ENCODE peak calls at places on chromosomes 6 and 20, in seven cellular contexts. Z, B, T, O, X, E and W are unnamed samples.

GRCh38 chr20:6094038-6094437 is 28.8 kb downstream of the FERMT1 start:
- DNase-seq in O (no peak), Z (no peak), B (no peak), X (no peak), E (no peak), T (no peak), W (no peak)

GRCh38 chr6:13698715-13699114 is 12.9 kb downstream of the RANBP9 start:
- DNase-seq in O (no peak), T (no peak), Z (no peak), E (no peak), X (no peak), B (no peak), W (no peak)

GRCh38 chr20:56574531-56575142 is 41.6 kb downstream of the FAM209B start:
- DNase-seq in B (no peak), T (no peak), Z (no peak), O (peak), X (no peak), E (no peak), W (no peak)

GRCh38 chr20:61879303-61879620 is 186.4 kb downstream of the TAF4 start:
- DNase-seq in X (no peak), Z (no peak), E (no peak), T (no peak), O (no peak), B (no peak), W (no peak)

GRCh38 chr6:106187424-106187982 is 101.4 kb downstream of the PRDM1 start:
- DNase-seq in O (no peak), E (no peak), T (no peak), X (no peak), B (no peak), Z (no peak), W (no peak)

GRCh38 chr6:28643017-28643740 is 117.5 kb downstream of the GPX5 start:
- DNase-seq in X (peak), O (peak), B (no peak), Z (peak), E (peak), T (peak), W (no peak)

GRCh38 chr20:5864873-5865582 is 85.3 kb downstream of the TRMT6 start:
- DNase-seq in B (no peak), O (peak), T (peak), E (peak), X (no peak), Z (peak), W (no peak)

GRCh38 chr6:113669641-113670040 is 187.5 kb upstream of the MARCKS start:
- DNase-seq in Z (no peak), T (no peak), O (no peak), B (no peak), X (no peak), E (no peak), W (no peak)

GRCh38 chr6:39812496-39812852 is 20.3 kb downstream of the DAAM2 start:
- DNase-seq in T (no peak), E (no peak), Z (no peak), B (no peak), O (no peak), X (no peak), W (no peak)

GRCh38 chr20:1816384-1817381 is 78.5 kb upstream of the SIRPA start:
- DNase-seq in X (peak), O (peak), T (peak), B (no peak), E (peak), Z (peak), W (no peak)

GRCh38 chr6:31908791-31909190 is 6.9 kb upstream of the ZBTB12 start:
- DNase-seq in O (peak), E (peak), Z (no peak), X (no peak), T (peak), B (no peak), W (no peak)

GRCh38 chr6:26421259-26422144 is 18.8 kb upstream of the BTN3A3 start:
- DNase-seq in O (peak), B (peak), X (peak), T (peak), E (peak), Z (peak), W (peak)

GRCh38 chr6:112899541-112899940 is 552.4 kb downstream of the RFPL4B start:
- DNase-seq in O (no peak), E (peak), Z (no peak), B (no peak), X (no peak), T (peak), W (no peak)

GRCh38 chr6:20630617-20631448 is 96.6 kb downstream of the CDKAL1 start:
- DNase-seq in B (no peak), T (no peak), E (no peak), X (no peak), O (peak), Z (peak), W (no peak)

GRCh38 chr6:33816911-33817310 is 13.1 kb upstream of the MLN start:
- DNase-seq in T (no peak), E (no peak), X (no peak), Z (no peak), O (no peak), B (no peak), W (no peak)

GRCh38 chr6:134247271-134247833 is 70.6 kb downstream of the SGK1 start:
- DNase-seq in E (no peak), B (no peak), Z (peak), O (peak), X (no peak), T (no peak), W (no peak)

GRCh38 chr6:129419324-129419723 is 290.7 kb downstream of the ARHGAP18 start:
- DNase-seq in E (no peak), Z (no peak), O (no peak), X (no peak), T (no peak), B (no peak), W (no peak)

GRCh38 chr6:90083891-90084290 is 189.6 kb downstream of the GJA10 start:
- DNase-seq in B (no peak), T (no peak), E (no peak), X (no peak), O (no peak), Z (peak), W (no peak)

GRCh38 chr6:104829183-104829958 is 30.3 kb downstream of the HACE1 start:
- DNase-seq in O (peak), B (no peak), X (no peak), Z (no peak), E (no peak), T (no peak), W (no peak)

GRCh38 chr6:136216503-136216902 is 33.6 kb downstream of the MTFR2 start:
- DNase-seq in Z (no peak), X (no peak), T (no peak), B (no peak), E (no peak), O (no peak), W (no peak)

GRCh38 chr20:64121586-64121985 is 14.2 kb upstream of the NPBWR2 start:
- DNase-seq in B (no peak), Z (no peak), O (no peak), X (no peak), E (no peak), T (no peak), W (no peak)

GRCh38 chr20:47674145-47674544 is 111.1 kb downstream of the SULF2 start:
- DNase-seq in X (no peak), T (no peak), E (no peak), O (no peak), B (no peak), Z (no peak), W (no peak)

GRCh38 chr6:32785781-32786533 is 22.6 kb upstream of the HLA-DQB2 start:
- DNase-seq in X (no peak), O (peak), Z (peak), T (peak), B (no peak), E (peak), W (no peak)

GRCh38 chr6:71288228-71289038 is at the start of gene OGFRL1:
- DNase-seq in X (peak), O (peak), B (peak), T (peak), E (peak), Z (peak), W (peak)

GRCh38 chr6:84258866-84259265 is 31.4 kb upstream of the CEP162 start:
- DNase-seq in X (no peak), O (no peak), B (no peak), T (no peak), E (no peak), Z (no peak), W (no peak)

GRCh38 chr20:1882026-1882425 is 13.2 kb upstream of the SIRPA start:
- DNase-seq in T (no peak), O (no peak), E (no peak), B (no peak), X (no peak), Z (no peak), W (no peak)

GRCh38 chr6:157326979-157327378 is 3.7 kb upstream of the TMEM242 start:
- DNase-seq in T (peak), E (peak), O (no peak), Z (no peak), X (no peak), B (no peak), W (no peak)

GRCh38 chr6:157323924-157324276 is 581 bp upstream of the TMEM242 start:
- DNase-seq in T (peak), E (peak), B (peak), X (peak), Z (peak), O (peak), W (peak)

GRCh38 chr6:157322792-157323113 is 566 bp downstream of the TMEM242 start:
- DNase-seq in O (no peak), E (no peak), Z (no peak), T (no peak), B (no peak), X (no peak), W (no peak)

GRCh38 chr6:157325069-157325805 is 1.9 kb upstream of the TMEM242 start:
- DNase-seq in E (peak), O (peak), T (peak), X (no peak), B (no peak), Z (no peak), W (no peak)

DNA sequence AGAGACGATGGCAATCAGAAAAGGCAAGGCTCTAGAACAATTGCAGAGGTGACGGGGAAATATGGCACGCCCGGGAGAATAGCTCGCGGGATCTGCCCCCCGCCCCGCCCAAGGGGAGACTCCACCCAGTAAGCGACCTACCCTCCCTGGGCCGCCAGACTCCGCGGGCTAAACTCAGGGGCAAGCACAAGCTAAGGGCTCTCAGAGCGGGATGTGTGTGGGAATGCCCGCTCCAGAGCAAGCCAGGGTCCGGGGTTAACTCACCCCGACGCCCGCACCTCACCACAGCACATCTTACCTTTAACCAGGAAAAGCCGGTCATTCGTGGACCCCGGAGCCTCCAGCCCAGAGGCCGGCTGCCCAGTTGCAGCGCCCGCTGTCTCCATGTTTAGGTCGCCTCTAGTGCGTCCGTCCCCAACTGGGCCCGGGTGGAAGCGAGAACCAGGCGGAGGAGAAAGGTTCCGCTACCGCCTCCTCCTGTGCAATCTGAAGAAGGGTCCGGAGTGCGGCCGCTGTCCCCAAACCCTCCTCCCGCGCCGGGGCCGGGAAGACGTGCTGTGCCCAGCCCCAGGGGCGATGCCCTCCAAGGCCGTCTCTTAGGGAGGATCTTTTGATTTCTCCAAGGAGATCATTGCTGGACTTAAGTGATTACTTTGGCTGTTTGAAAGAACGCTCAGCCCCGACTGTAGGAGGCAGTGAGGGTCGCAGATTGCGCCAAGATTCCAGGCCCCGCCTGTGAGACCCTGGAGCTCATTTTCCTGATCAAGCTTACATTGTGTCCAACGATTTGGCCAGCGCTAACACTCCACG is at the start of gene TMEM242:
- DNase-seq in T (peak), X (peak), B (peak), O (peak), Z (peak), E (peak), W (peak)
- TF ChIP-seq CTCF in T (no peak), X (peak), B (peak), O (peak), Z (peak), E (peak), W (no peak)

GRCh38 chr6:147974376-147974775 is 368.3 kb upstream of the SASH1 start:
- DNase-seq in X (no peak), O (peak), T (peak), B (no peak), Z (no peak), E (no peak), W (no peak)

GRCh38 chr6:147973806-147974205 is 368.8 kb upstream of the SASH1 start:
- DNase-seq in X (no peak), Z (no peak), E (no peak), O (no peak), T (no peak), B (no peak), W (no peak)

GRCh38 chr6:147972436-147972835 is 370.2 kb upstream of the SASH1 start:
- DNase-seq in T (no peak), Z (no peak), X (no peak), B (no peak), E (no peak), O (no peak), W (no peak)

DNA sequence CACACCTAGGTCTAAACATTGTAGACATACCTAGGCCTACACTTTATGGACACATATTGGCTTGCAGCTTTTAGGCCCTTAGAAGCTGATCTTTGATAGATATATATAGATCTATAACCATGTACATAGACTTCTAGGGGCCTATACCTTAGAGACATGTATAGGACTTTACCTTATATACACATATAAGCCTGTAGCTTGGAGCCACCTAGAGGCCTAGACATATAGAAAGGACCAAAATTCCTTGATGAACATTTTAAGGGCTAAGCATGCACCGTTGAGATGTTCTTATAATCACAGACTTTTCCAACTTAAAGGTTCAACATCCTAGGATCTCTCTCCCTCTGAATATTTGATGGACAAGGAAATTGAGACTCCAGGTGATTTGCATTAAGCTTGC is 371.7 kb upstream of the SASH1 start:
- DNase-seq in E (no peak), T (peak), O (peak), B (no peak), Z (no peak), X (no peak), W (no peak)
- TF ChIP-seq CTCF in E (no peak), T (peak), O (peak), B (no peak), Z (no peak), X (no peak), W (no peak)

DNA sequence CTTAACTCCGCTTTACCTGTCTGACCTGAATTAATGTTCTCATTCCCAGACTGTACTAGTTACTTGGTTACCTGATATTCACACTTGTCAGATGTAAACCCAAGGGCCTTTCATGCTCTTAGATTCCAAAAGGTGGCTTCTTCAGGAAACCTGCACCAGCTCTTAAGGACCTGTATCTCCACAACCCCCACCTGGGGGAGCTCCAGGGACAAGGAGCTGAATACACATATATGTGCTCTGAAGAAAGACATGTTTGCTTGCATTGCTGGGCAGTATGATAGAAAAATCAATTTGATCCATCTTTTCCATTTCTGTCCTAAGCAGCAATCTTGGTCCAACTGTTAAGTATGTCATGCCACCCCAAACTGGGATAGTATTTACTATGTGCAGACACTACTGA is 64.8 kb upstream of the POU3F2 start:
- DNase-seq in B (no peak), Z (peak), X (no peak), E (peak), O (peak), T (peak), W (no peak)
- TF ChIP-seq CTCF in B (no peak), Z (no peak), X (no peak), E (no peak), O (peak), T (no peak), W (no peak)

DNA sequence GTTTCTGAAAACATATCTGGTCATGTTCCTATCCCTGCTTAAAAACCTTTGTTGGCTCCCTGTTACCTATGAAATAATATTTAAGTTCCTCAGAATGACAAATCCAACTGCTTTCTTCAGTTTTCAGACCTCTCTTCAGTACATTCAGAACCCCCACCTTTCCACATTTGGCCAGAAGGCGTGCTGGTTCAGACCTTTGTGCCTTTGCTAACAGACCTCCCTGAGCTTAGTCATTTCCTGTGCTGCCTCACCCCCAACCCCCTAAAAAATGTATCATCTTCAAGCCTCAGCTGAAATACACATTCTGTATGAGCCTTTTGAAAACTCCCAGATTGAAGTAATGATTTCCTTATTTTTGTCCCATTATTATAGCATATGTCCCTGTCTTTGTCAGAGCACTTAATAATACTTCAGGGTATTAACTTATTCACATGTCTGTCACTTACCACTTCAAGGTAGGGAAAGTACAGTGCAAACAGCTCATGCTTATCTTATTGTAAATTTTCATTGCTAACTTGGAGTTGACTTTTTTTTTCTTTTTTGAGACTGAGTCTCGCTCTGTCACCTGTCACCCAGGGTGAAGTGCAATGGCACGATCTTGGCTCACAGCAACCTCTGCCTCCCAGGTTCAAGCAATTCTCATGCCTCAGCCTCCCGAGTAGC is 19.7 kb downstream of the FAM217A start:
- DNase-seq in O (peak), Z (peak), B (no peak), E (peak), X (peak), T (peak), W (no peak)
- TF ChIP-seq CTCF in O (peak), Z (no peak), B (no peak), E (peak), X (peak), T (peak), W (no peak)

DNA sequence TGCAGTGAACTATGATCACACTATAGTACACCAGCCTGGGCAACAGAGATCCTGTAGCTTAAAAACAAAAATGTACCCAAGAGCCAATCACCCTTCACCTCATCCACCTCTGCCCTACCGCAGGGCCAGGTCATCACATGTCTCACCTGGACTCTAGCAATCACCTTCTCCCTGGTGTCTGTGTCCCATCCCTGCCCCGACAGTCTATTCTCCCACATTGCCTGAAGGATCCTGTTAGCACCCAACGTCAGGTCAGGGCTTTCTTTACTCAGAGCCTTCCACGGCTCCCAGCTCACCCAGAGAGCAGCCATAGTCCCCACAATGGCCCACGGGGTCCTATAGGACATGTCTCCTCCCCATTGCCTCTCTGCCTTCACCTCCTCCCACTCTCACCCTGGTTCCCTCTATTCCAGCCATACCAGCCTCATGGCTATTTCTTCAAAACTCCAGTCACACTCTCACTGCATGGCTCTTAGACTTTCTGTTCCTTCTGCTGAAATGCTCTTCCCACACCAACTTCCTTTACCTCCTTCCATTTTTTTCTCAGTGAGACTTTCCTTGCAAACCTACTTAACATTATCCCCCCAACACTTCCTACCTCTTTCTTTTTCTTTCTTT is 22.5 kb upstream of the ARFGEF2 start:
- DNase-seq in B (no peak), O (no peak), X (no peak), T (no peak), E (no peak), Z (no peak), W (no peak)
- TF ChIP-seq CTCF in B (no peak), O (no peak), X (no peak), T (no peak), E (no peak), Z (no peak), W (no peak)

DNA sequence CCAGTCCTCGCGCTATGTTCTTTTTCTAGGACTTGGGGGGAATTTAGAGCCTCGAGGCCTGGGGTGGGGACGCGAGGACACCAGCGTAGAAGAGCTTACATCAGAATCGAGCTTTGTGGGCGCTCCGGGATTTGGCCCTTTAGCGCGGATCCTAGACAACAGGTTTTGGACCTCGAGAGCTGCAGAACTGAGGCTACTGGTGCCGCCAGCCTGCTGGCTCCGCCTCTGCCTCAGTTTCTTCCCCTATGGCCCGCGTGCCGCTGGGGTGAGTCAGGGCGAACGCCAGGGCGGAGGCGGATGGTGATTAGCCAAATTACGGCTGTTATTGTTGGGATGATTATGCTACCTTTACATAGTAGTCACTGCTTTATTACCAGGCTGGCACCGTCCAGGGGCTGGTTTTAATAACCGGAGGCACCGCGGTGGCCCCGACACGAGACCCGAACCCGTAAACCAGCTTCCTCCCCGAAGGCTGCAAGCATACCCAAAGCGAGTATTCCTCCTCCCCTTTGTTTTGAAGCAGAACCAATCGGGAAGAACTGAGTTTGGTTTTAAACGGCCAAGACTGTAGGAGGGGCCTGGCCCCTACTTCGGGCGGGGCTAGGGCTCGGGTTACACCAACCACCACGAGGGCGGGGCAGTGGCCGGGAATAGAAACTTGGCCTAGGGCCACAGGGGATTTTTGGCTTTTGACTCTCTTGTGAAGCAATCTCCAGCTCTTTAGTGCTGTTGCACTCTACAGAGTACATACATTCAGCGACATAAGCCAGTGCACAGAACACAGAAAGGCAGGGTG is 639 bp upstream of the GTPBP2 start:
- DNase-seq in B (peak), Z (peak), E (peak), O (peak), X (peak), T (peak), W (peak)
- TF ChIP-seq CTCF in B (no peak), Z (no peak), E (no peak), O (no peak), X (no peak), T (no peak), W (no peak)

GRCh38 chr20:44271915-44272663 is 25.0 kb downstream of the GDAP1L1 start:
- DNase-seq in E (no peak), O (no peak), B (no peak), X (no peak), T (no peak), Z (peak), W (no peak)
- TF ChIP-seq CTCF in E (no peak), O (peak), B (no peak), X (no peak), T (no peak), Z (peak), W (no peak)